ENCODE peak calls at places on chromosome 10, in six cellular contexts. C, S, H, X, P and Y are unnamed samples.

GRCh38 chr10:131647789-131648188 is 253.0 kb upstream of the PPP2R2D start:
- DNase-seq in S (no peak), X (no peak), C (no peak), H (no peak), P (no peak), Y (no peak)

GRCh38 chr10:44234471-44234850 is 150.4 kb downstream of the CXCL12 start:
- DNase-seq in C (no peak), H (no peak), S (no peak), P (no peak), X (peak; percentile 18), Y (no peak)

GRCh38 chr10:62153191-62153590 is 115.5 kb downstream of the RTKN2 start:
- DNase-seq in H (peak; percentile 83), P (no peak), X (peak; percentile 91), C (no peak), S (no peak), Y (peak; percentile 75)

GRCh38 chr10:17181751-17182150 is 19.7 kb downstream of the TRDMT1 start:
- DNase-seq in X (peak; percentile 32), P (no peak), S (no peak), H (no peak), C (peak; percentile 8), Y (no peak)

GRCh38 chr10:119817991-119818888 is 54.4 kb downstream of the MCMBP start:
- DNase-seq in C (no peak), S (no peak), X (peak; percentile 46), H (peak; percentile 62), P (no peak), Y (peak; percentile 72)

GRCh38 chr10:31419394-31420063 is 100.5 kb downstream of the ZEB1 start:
- DNase-seq in H (peak; percentile 78), S (no peak), P (no peak), C (no peak), X (peak; percentile 64), Y (no peak)

GRCh38 chr10:101848894-101849351 is 5.3 kb upstream of the KCNIP2 start:
- DNase-seq in H (no peak), C (no peak), S (no peak), P (no peak), X (no peak), Y (no peak)

GRCh38 chr10:120789292-120789691 is 61.9 kb upstream of the WDR11 start:
- DNase-seq in C (no peak), P (no peak), S (no peak), X (no peak), H (no peak), Y (no peak)

GRCh38 chr10:72274730-72275350 is 1.1 kb downstream of the DDIT4 start:
- DNase-seq in S (peak; percentile 48), C (peak; percentile 33), H (peak; percentile 57), X (peak; percentile 70), P (peak; percentile 80), Y (peak; percentile 79)

GRCh38 chr10:30028006-30028441 is 31.4 kb downstream of the JCAD start:
- DNase-seq in P (no peak), H (no peak), C (no peak), X (no peak), S (no peak), Y (no peak)

GRCh38 chr10:58701398-58702135 is 188.9 kb downstream of the BICC1 start:
- DNase-seq in S (no peak), X (peak; percentile 95), H (peak; percentile 95), P (no peak), C (no peak), Y (peak; percentile 71)

GRCh38 chr10:15585303-15585715 is 134.4 kb downstream of the ITGA8 start:
- DNase-seq in X (peak; percentile 60), P (peak; percentile 40), H (peak; percentile 58), C (peak; percentile 29), S (no peak), Y (peak; percentile 48)

GRCh38 chr10:129971381-129972144 is 7.5 kb upstream of the EBF3 start:
- DNase-seq in C (no peak), H (peak; percentile 39), P (peak; percentile 66), X (peak; percentile 59), S (no peak), Y (peak; percentile 26)

GRCh38 chr10:64039208-64039607 is 518.0 kb downstream of the REEP3 start:
- DNase-seq in P (no peak), H (no peak), C (no peak), S (no peak), X (no peak), Y (no peak)

GRCh38 chr10:92124020-92124419 is 166.9 kb downstream of the CPEB3 start:
- DNase-seq in S (no peak), C (no peak), H (no peak), X (peak; percentile 19), P (no peak), Y (no peak)

GRCh38 chr10:11230706-11231105 is 213.0 kb downstream of the CELF2 start:
- DNase-seq in S (no peak), H (no peak), X (no peak), C (no peak), P (no peak), Y (no peak)

GRCh38 chr10:113139695-113140094 is 189.6 kb downstream of the TCF7L2 start:
- DNase-seq in S (no peak), X (peak; percentile 22), H (peak; percentile 37), C (no peak), P (no peak), Y (peak; percentile 30)

GRCh38 chr10:130111115-130111847 is 651 bp upstream of the C10orf143 start:
- DNase-seq in S (peak; percentile 92), C (peak; percentile 76), H (peak; percentile 97), P (peak; percentile 91), X (peak; percentile 98), Y (peak; percentile 97)

GRCh38 chr10:84114088-84114667 is 25.1 kb upstream of the GHITM start:
- DNase-seq in C (no peak), H (peak; percentile 1), S (no peak), X (peak; percentile 3), P (no peak), Y (no peak)

GRCh38 chr10:45418417-45418858 is 44.4 kb downstream of the ALOX5 start:
- DNase-seq in P (no peak), H (no peak), S (no peak), C (no peak), X (peak; percentile 46), Y (no peak)

GRCh38 chr10:77524300-77524711 is 113.3 kb downstream of the KCNMA1 start:
- DNase-seq in P (no peak), X (peak; percentile 85), C (no peak), S (no peak), H (peak; percentile 68), Y (peak; percentile 85)

GRCh38 chr10:49070701-49071100 is 44.6 kb downstream of the VSTM4 start:
- DNase-seq in X (no peak), S (no peak), H (no peak), C (no peak), P (no peak), Y (no peak)

GRCh38 chr10:32692174-32692573 is 246.2 kb downstream of the CCDC7 start:
- DNase-seq in X (peak; percentile 68), P (no peak), H (peak; percentile 89), C (no peak), S (no peak), Y (no peak)

GRCh38 chr10:99698504-99699080 is 33.3 kb downstream of the COX15 start:
- DNase-seq in P (no peak), X (no peak), H (no peak), S (no peak), C (no peak), Y (no peak)

GRCh38 chr10:112649492-112650152 is 202.6 kb downstream of the VTI1A start:
- DNase-seq in P (no peak), X (peak; percentile 55), H (no peak), C (no peak), S (no peak), Y (no peak)

GRCh38 chr10:125882596-125882995 is 1.5 kb upstream of the DHX32 start:
- DNase-seq in H (no peak), X (peak; percentile 16), P (no peak), C (no peak), S (no peak), Y (no peak)

GRCh38 chr10:58820862-58821559 is 308.3 kb downstream of the BICC1 start:
- DNase-seq in X (peak; percentile 80), S (no peak), C (no peak), P (no peak), H (peak; percentile 82), Y (peak; percentile 72)

GRCh38 chr10:103666109-103666508 is 172.6 kb downstream of the NEURL1 start:
- DNase-seq in P (no peak), X (peak; percentile 74), C (no peak), S (no peak), H (peak; percentile 69), Y (peak; percentile 41)

GRCh38 chr10:19952611-19953010 is 136.4 kb downstream of the PLXDC2 start:
- DNase-seq in C (no peak), X (no peak), S (no peak), P (no peak), H (no peak), Y (no peak)

GRCh38 chr10:97651773-97652172 is 11.3 kb downstream of the PI4K2A start:
- DNase-seq in X (no peak), H (no peak), S (no peak), C (no peak), P (no peak), Y (peak; percentile 41)

GRCh38 chr10:79380125-79380917 is 33.1 kb downstream of the PPIF start:
- DNase-seq in P (no peak), S (no peak), H (peak; percentile 73), X (peak; percentile 90), C (no peak), Y (peak; percentile 88)

GRCh38 chr10:78781251-78781913 is 287.4 kb upstream of the ZMIZ1 start:
- DNase-seq in P (no peak), X (no peak), S (no peak), H (no peak), C (no peak), Y (no peak)

GRCh38 chr10:132417249-132417878 is 20.4 kb downstream of the PWWP2B start:
- DNase-seq in H (no peak), S (no peak), X (no peak), P (no peak), C (no peak), Y (no peak)

GRCh38 chr10:58608356-58608755 is 95.7 kb downstream of the BICC1 start:
- DNase-seq in H (peak; percentile 39), X (peak; percentile 71), C (no peak), S (no peak), P (no peak), Y (peak; percentile 24)

GRCh38 chr10:129707406-129708388 is 240.7 kb downstream of the MGMT start:
- DNase-seq in H (peak; percentile 63), S (peak; percentile 9), C (no peak), X (peak; percentile 57), P (no peak), Y (peak; percentile 1)

GRCh38 chr10:84762754-84763394 is 434.5 kb downstream of the CCSER2 start:
- DNase-seq in P (no peak), X (no peak), S (no peak), C (no peak), H (no peak), Y (no peak)

GRCh38 chr10:133129854-133130495 is 30.0 kb upstream of the KNDC1 start:
- DNase-seq in C (no peak), X (no peak), H (no peak), S (no peak), P (no peak), Y (no peak)

GRCh38 chr10:847868-848267 is 83.6 kb downstream of the LARP4B start:
- DNase-seq in S (no peak), X (no peak), P (no peak), H (no peak), C (no peak), Y (no peak)